ENCODE peak calls at places on chromosomes 16 and 17, in six cellular contexts. F, E, J, Z, H and W are unnamed samples.

GRCh38 chr16:10877472-10877946 is 507 bp downstream of the CIITA start:
- DNase-seq in J (no peak), E (no peak), Z (peak), H (no peak), F (no peak), W (peak)

GRCh38 chr17:51245535-51245934 is 14.3 kb downstream of the MBTD1 start:
- DNase-seq in Z (no peak), J (no peak), F (no peak), E (no peak), H (no peak), W (no peak)

GRCh38 chr16:65142276-65142675 is 20.4 kb upstream of the CDH11 start:
- DNase-seq in Z (no peak), H (no peak), J (no peak), E (no peak), F (peak), W (no peak)

GRCh38 chr17:40952675-40953074 is 14.1 kb downstream of the KRT39 start:
- DNase-seq in F (peak), J (no peak), E (no peak), H (no peak), Z (no peak), W (no peak)

GRCh38 chr16:30761427-30761927 is 385 bp downstream of the CFAP119 start:
- DNase-seq in H (peak), Z (peak), E (peak), F (peak), J (no peak), W (peak)

GRCh38 chr16:46648656-46649055 is 27.5 kb upstream of the SHCBP1 start:
- DNase-seq in J (no peak), E (no peak), H (no peak), F (no peak), Z (no peak), W (peak)

GRCh38 chr16:82589407-82589806 is 37.4 kb upstream of the CDH13 start:
- DNase-seq in H (no peak), Z (no peak), F (no peak), J (no peak), E (no peak), W (no peak)

GRCh38 chr16:11560701-11561439 is 25.8 kb downstream of the LITAF start:
- DNase-seq in H (peak), Z (no peak), E (peak), F (no peak), J (no peak), W (peak)

GRCh38 chr17:53912117-53912516 is 89.4 kb downstream of the KIF2B start:
- DNase-seq in F (no peak), J (no peak), Z (peak), H (no peak), E (no peak), W (no peak)

GRCh38 chr17:80219777-80220708 is at the start of the genes SGSH and SLC26A11:
- DNase-seq in H (peak), F (peak), Z (peak), E (peak), J (peak), W (peak)

DNA sequence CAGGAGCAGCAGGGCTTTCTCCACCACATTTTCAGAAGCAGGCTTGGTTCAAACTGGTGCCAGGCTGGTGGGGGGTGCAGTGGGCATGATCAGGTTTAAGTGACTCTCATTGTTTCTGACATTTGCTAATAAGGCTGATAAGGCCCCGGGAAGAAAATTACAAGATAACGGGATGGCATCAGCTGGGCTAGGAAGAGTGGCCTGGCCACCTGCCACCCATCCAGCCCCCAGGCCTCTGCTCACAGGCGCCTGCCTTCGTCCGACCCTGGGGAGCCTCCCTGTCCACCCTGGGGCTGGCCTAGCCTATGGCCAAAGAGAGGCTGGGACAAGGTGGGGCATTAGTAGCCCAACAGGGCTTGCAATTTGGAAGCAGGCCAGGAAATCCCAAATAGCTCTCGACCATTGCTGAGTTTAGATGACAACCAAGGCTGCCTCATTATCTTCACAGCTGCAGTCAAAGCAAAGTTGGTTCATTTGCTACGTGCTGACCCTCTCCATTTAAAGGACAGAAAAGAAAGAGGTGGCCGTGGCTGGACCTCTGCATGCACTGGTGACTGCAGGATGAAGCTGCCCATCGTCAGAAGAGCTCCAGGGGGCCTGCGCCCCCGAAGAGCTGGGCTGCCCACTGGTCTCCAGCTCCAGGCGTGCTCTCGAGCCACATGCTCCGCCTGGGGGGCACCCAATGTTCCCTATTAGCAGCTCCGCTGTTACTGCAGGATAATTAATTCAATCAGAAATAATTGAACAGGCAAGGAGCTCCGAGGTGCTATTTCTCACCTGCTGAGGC is 44.9 kb downstream of the PEMT start:
- DNase-seq in F (no peak), E (no peak), J (no peak), H (no peak), Z (no peak), W (no peak)
- TF ChIP-seq EZH2phosphoT487 in F (no peak), E (no peak), J (no peak), H (no peak), Z (no peak), W (no peak)

DNA sequence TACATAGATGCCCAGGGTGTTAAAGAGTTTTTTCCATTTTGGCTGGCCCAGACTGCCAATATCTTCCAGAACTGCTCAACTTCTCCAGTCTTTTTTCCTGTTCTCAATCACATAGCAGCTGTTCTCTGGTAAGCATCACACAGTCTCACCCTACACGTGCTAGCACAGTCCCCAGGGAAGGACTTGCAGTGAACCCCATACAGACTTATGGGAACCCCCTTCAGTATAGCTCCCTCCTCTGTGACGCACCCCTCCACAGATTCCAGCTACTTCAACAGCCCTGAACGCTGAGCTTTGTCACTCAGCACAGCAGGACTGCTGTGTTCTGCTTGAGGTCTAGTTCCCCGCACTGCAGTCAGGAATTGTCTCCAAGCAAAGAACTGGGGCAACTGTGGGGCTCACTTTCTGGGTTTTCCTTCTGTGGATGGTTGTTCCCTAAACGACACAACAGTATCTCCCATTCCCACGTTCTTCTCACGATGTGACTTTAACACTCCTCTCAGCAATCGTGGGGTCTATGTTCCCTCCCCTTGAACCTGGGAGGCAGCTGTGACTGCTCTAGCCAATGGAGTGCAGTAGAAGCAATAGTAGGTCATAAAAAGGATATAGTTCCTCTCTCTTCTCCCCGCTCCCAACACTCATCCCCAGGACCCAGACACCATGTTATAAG is 3.6 kb downstream of the MMP28 start:
- DNase-seq in F (no peak), E (no peak), Z (no peak), J (no peak), H (no peak), W (no peak)
- TF ChIP-seq EZH2 in F (no peak), E (no peak), Z (no peak), J (no peak), H (no peak), W (no peak)

GRCh38 chr16:22007509-22008214 is at the start of gene MOSMO:
- DNase-seq in H (peak), Z (peak), E (peak), F (peak), J (no peak), W (peak)
- TF ChIP-seq CTCF in H (no peak), Z (no peak), E (peak), F (no peak), J (no peak), W (peak)

GRCh38 chr16:50371936-50372595 is 3.3 kb upstream of the BRD7 start:
- DNase-seq in J (no peak), F (no peak), H (peak), Z (no peak), E (peak), W (peak)
- TF ChIP-seq EZH2phosphoT487 in J (no peak), F (no peak), H (no peak), Z (no peak), E (no peak), W (no peak)

DNA sequence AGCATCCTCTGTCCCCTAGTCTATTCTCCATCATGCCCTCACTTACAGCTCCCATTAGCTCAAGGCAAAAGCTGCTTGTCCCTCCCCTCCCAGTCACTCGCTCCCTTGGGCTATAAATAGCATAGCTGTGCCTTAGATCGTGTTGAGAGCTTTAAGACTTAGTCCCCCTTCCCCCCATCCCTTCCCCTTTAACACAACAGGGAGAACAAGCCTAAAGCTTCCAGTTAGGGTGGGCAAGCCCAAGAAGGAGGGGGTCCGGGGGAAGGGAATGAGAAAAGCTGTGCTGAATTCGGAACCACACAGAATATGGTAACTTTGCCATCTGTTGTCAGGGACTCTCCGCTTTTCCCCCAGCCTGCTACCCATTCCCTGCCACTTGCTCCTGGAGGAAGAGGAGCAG is 4.9 kb upstream of the HIGD1B start:
- DNase-seq in Z (no peak), H (no peak), F (no peak), J (no peak), E (peak), W (peak)
- TF ChIP-seq EZH2 in Z (no peak), H (no peak), F (no peak), J (no peak), E (no peak), W (no peak)